ENCODE peak calls at places on chromosomes 3 and 15, in five cellular contexts. Z, E, T, X and H are unnamed samples.

GRCh38 chr3:118213892-118214291 is 820.8 kb downstream of the IGSF11 start:
- DNase-seq in E (no peak), T (no peak), X (no peak), Z (no peak), H (no peak)

GRCh38 chr15:51759557-51760070 is 8.2 kb downstream of the TMOD2 start:
- DNase-seq in X (peak; percentile 53), Z (no peak), E (peak; percentile 41), T (peak; percentile 30), H (no peak)

GRCh38 chr15:47377465-47377864 is 339.8 kb upstream of the SEMA6D start:
- DNase-seq in X (no peak), Z (no peak), E (no peak), T (no peak), H (no peak)

GRCh38 chr3:100954990-100955389 is 38.2 kb downstream of the ABI3BP start:
- DNase-seq in Z (no peak), T (peak; percentile 60), X (peak; percentile 23), E (no peak), H (no peak)

GRCh38 chr3:177607596-177607995 is 410.3 kb upstream of the TBL1XR1 start:
- DNase-seq in X (no peak), T (no peak), Z (no peak), E (no peak), H (no peak)

GRCh38 chr3:132652640-132653270 is 6.9 kb downstream of the ACAD11 start:
- DNase-seq in Z (no peak), T (no peak), X (no peak), E (no peak), H (no peak)

GRCh38 chr15:82999905-83000671 is 11.4 kb downstream of the C15orf40 start:
- DNase-seq in E (no peak), X (no peak), T (peak; percentile 71), Z (no peak), H (peak; percentile 74)

GRCh38 chr15:84949043-84949442 is 32.6 kb upstream of the PDE8A start:
- DNase-seq in X (no peak), T (no peak), E (no peak), Z (no peak), H (no peak)

GRCh38 chr3:4533489-4534443 is 40.6 kb downstream of the ITPR1 start:
- DNase-seq in E (peak; percentile 45), Z (no peak), T (peak; percentile 10), X (no peak), H (peak; percentile 53)

GRCh38 chr3:189530822-189531221 is 100.4 kb upstream of the TP63 start:
- DNase-seq in X (no peak), E (no peak), Z (no peak), T (peak; percentile 67), H (no peak)

GRCh38 chr3:133295199-133295901 is 104.5 kb upstream of the BFSP2 start:
- DNase-seq in T (peak; percentile 69), Z (no peak), X (no peak), E (no peak), H (no peak)

GRCh38 chr3:33313331-33313730 is 36.1 kb downstream of the FBXL2 start:
- DNase-seq in Z (no peak), E (no peak), X (no peak), T (peak; percentile 65), H (no peak)

GRCh38 chr3:32412887-32413286 is 21.2 kb downstream of the CMTM7 start:
- DNase-seq in Z (no peak), E (no peak), T (no peak), X (no peak), H (no peak)

GRCh38 chr3:139529624-139530023 is 9.9 kb downstream of the RBP1 start:
- DNase-seq in T (no peak), X (no peak), E (no peak), Z (no peak), H (no peak)

GRCh38 chr15:91864669-91865068 is 11.2 kb downstream of the SLCO3A1 start:
- DNase-seq in X (no peak), E (no peak), Z (no peak), T (peak; percentile 57), H (no peak)

GRCh38 chr3:55884491-55885285 is 397.6 kb upstream of the WNT5A start:
- DNase-seq in Z (no peak), T (peak; percentile 38), X (no peak), E (no peak), H (no peak)